ENCODE peak calls at places on chromosomes 6 and 20, in eight cellular contexts. K is astrocyte, R is activated B cell treated with CpG ODN at 0.5 μM for 24 hours, E is OCI-LY7, D is BE2C, C is left lung, Y is kidney, V is fibroblast of lung. J is an unnamed sample.

GRCh38 chr20:58102744-58103516 is 125.5 kb downstream of the ANKRD60 start:
- DNase-seq in K (peak), R (no peak), E (no peak), D (no peak), C (no peak), Y (no peak), V (peak), J (no peak)

GRCh38 chr6:139256087-139256486 is 35.7 kb downstream of the TXLNB start:
- DNase-seq in K (peak), R (no peak), E (no peak), D (no peak), C (no peak), Y (no peak), V (peak), J (no peak)

GRCh38 chr6:125584468-125584939 is 164.9 kb upstream of the HEY2 start:
- DNase-seq in K (peak), R (no peak), E (no peak), D (no peak), C (no peak), Y (peak), V (peak), J (no peak)

GRCh38 chr20:35490736-35491181 is 35.4 kb downstream of the CEP250 start:
- DNase-seq in K (no peak), R (peak), E (peak), D (no peak), C (no peak), Y (no peak), V (no peak), J (no peak)

GRCh38 chr6:33418690-33419291 is 884 bp upstream of the CUTA start:
- DNase-seq in K (peak), R (no peak), E (no peak), D (no peak), C (no peak), Y (no peak), V (peak), J (no peak)

GRCh38 chr20:56299362-56299761 is 50.8 kb downstream of the MC3R start:
- DNase-seq in K (no peak), R (no peak), E (no peak), D (peak), C (no peak), Y (no peak), V (no peak), J (no peak)

GRCh38 chr20:24690408-24690807 is 221.0 kb downstream of the SYNDIG1 start:
- DNase-seq in K (no peak), R (no peak), E (no peak), D (no peak), C (no peak), Y (peak), V (no peak), J (no peak)

GRCh38 chr6:142045380-142046270 is 87.1 kb upstream of the GJE1 start:
- DNase-seq in K (no peak), R (no peak), E (no peak), D (no peak), C (no peak), Y (no peak), V (peak), J (no peak)

GRCh38 chr6:37985355-37985754 is 165.8 kb downstream of the ZFAND3 start:
- DNase-seq in K (no peak), R (no peak), E (no peak), D (no peak), C (no peak), Y (no peak), V (no peak), J (no peak)

GRCh38 chr6:69098910-69099309 is 463.8 kb downstream of the ADGRB3 start:
- DNase-seq in K (no peak), R (no peak), E (no peak), D (no peak), C (no peak), Y (no peak), V (no peak), J (no peak)

GRCh38 chr6:140316966-140317365 is 942.5 kb upstream of the CITED2 start:
- DNase-seq in K (no peak), R (no peak), E (no peak), D (no peak), C (no peak), Y (no peak), V (no peak), J (no peak)

GRCh38 chr6:33547499-33547898 is 32.6 kb downstream of the BAK1 start:
- DNase-seq in K (no peak), R (no peak), E (no peak), D (peak), C (no peak), Y (no peak), V (no peak), J (no peak)

GRCh38 chr6:144834426-144835038 is 549.4 kb downstream of the UTRN start:
- DNase-seq in K (no peak), R (no peak), E (no peak), D (no peak), C (no peak), Y (no peak), V (no peak), J (no peak)

GRCh38 chr20:50129662-50130345 is 16.9 kb upstream of the UBE2V1 start:
- DNase-seq in K (no peak), R (no peak), E (no peak), D (peak), C (no peak), Y (no peak), V (no peak), J (no peak)

GRCh38 chr6:148611213-148611612 is 135.6 kb upstream of the UST start:
- DNase-seq in K (peak), R (no peak), E (no peak), D (no peak), C (no peak), Y (no peak), V (peak), J (no peak)

GRCh38 chr6:43308101-43308989 is at the start of gene CRIP3:
- DNase-seq in K (no peak), R (peak), E (peak), D (peak), C (peak), Y (peak), V (peak), J (no peak)

GRCh38 chr6:43088654-43089056 is 12.5 kb downstream of the PTK7 start:
- DNase-seq in K (peak), R (no peak), E (no peak), D (no peak), C (no peak), Y (peak), V (peak), J (no peak)

GRCh38 chr20:57964011-57964862 is 254.4 kb upstream of the PMEPA1 start:
- DNase-seq in K (no peak), R (no peak), E (no peak), D (no peak), C (no peak), Y (no peak), V (no peak), J (no peak)

GRCh38 chr6:37122861-37123260 is 47.1 kb upstream of the PIM1 start:
- DNase-seq in K (no peak), R (no peak), E (no peak), D (no peak), C (no peak), Y (no peak), V (peak), J (no peak)

GRCh38 chr20:53621482-53622246 is 28.0 kb upstream of the ZNF217 start:
- DNase-seq in K (peak), R (no peak), E (peak), D (peak), C (no peak), Y (peak), V (peak), J (no peak)

GRCh38 chr6:84976516-84977420 is 212.4 kb upstream of the TBX18 start:
- DNase-seq in K (no peak), R (no peak), E (no peak), D (no peak), C (no peak), Y (no peak), V (no peak), J (no peak)

GRCh38 chr6:35220711-35221110 is 7.0 kb downstream of the SCUBE3 start:
- DNase-seq in K (no peak), R (no peak), E (no peak), D (no peak), C (no peak), Y (no peak), V (no peak), J (no peak)

GRCh38 chr20:51492167-51493092 is 50.1 kb downstream of the NFATC2 start:
- DNase-seq in K (peak), R (no peak), E (no peak), D (no peak), C (peak), Y (peak), V (peak), J (peak)

GRCh38 chr6:32700391-32701040 is 34.1 kb upstream of the HLA-DQB1 start:
- DNase-seq in K (peak), R (no peak), E (peak), D (peak), C (no peak), Y (no peak), V (peak), J (peak)

GRCh38 chr6:21914121-21914973 is 320.8 kb downstream of the SOX4 start:
- DNase-seq in K (peak), R (no peak), E (no peak), D (peak), C (no peak), Y (peak), V (peak), J (no peak)

GRCh38 chr6:126167726-126168125 is 172.2 kb upstream of the CENPW start:
- DNase-seq in K (no peak), R (no peak), E (no peak), D (no peak), C (no peak), Y (no peak), V (no peak), J (no peak)

GRCh38 chr20:24964518-24964838 is 15.4 kb downstream of the CST7 start:
- DNase-seq in K (no peak), R (no peak), E (no peak), D (no peak), C (no peak), Y (no peak), V (no peak), J (no peak)

GRCh38 chr20:19903168-19903676 is 113.9 kb upstream of the NAA20 start:
- DNase-seq in K (no peak), R (no peak), E (peak), D (peak), C (no peak), Y (no peak), V (peak), J (no peak)
- TF ChIP-seq CTCF in K (no peak), R (no peak), E (peak), D (peak), C (peak), Y (peak), V (no peak), J (no peak)

GRCh38 chr20:63439866-63440265 is 32.6 kb downstream of the KCNQ2 start:
- DNase-seq in K (no peak), R (no peak), E (no peak), D (no peak), C (no peak), Y (no peak), V (no peak), J (no peak)

GRCh38 chr20:63440366-63440955 is 32.0 kb downstream of the KCNQ2 start:
- DNase-seq in K (no peak), R (no peak), E (no peak), D (no peak), C (no peak), Y (no peak), V (no peak), J (no peak)

GRCh38 chr20:63443606-63444395 is 28.7 kb downstream of the KCNQ2 start:
- DNase-seq in K (no peak), R (no peak), E (no peak), D (no peak), C (no peak), Y (no peak), V (no peak), J (no peak)

GRCh38 chr20:63441136-63441776 is 31.2 kb downstream of the KCNQ2 start:
- DNase-seq in K (no peak), R (no peak), E (no peak), D (no peak), C (no peak), Y (no peak), V (no peak), J (no peak)

DNA sequence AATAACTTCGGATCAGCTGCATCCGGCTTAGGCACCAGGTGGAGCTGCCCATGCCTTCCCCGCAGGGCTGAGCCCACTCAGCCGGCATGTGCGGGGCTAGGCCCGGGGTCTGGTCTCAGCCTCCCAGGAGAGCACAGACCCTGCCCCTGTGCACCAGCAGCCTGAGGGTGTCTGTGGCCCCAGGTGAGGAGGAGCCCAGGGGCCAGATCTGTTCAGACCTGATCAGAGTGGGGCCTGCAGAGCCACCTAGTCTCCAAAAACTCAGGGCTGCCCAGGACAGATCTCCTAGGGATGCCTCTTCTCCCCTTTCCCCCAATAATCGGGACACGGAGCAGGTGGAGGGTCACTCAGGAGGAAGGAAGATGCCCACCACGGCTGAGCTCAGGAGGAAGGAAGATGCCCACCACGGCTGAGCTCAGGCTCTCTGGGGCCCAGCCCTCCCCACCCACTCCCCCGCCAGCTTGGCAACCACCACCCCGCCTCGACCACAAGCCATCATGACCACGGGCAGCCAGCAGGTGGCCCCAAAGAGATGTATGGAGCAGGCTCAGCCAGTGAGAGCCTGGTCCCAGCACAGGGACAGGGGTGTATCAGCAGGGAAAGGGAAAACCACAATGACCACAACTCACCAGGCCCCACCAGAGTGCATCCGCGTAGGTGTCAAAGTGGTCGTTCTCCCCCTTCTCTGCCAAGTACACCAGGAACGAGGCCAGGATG is 30.5 kb downstream of the KCNQ2 start:
- DNase-seq in K (peak), R (peak), E (no peak), D (peak), C (no peak), Y (no peak), V (peak), J (peak)
- TF ChIP-seq CTCF in K (no peak), R (no peak), E (no peak), D (peak), C (no peak), Y (peak), V (peak), J (peak)

GRCh38 chr20:11231742-11232141 is 557.9 kb upstream of the JAG1 start:
- DNase-seq in K (no peak), R (no peak), E (no peak), D (no peak), C (no peak), Y (no peak), V (no peak), J (no peak)
- TF ChIP-seq CTCF in K (no peak), R (no peak), E (no peak), D (no peak), C (no peak), Y (no peak), V (no peak), J (no peak)

GRCh38 chr20:20594171-20594530 is 118.3 kb downstream of the RALGAPA2 start:
- DNase-seq in K (peak), R (no peak), E (peak), D (no peak), C (no peak), Y (no peak), V (peak), J (no peak)

GRCh38 chr20:20593447-20594170 is 118.8 kb downstream of the RALGAPA2 start:
- DNase-seq in K (peak), R (no peak), E (peak), D (peak), C (no peak), Y (no peak), V (peak), J (no peak)
- TF ChIP-seq CTCF in K (peak), R (no peak), E (peak), D (peak), C (peak), Y (peak), V (peak), J (peak)